ENCODE peak calls at places on chromosomes 3 and 15, in five cellular contexts. N is pancreas, B is SK-N-SH, K is B cell, O is HepG2. L is an unnamed sample.

GRCh38 chr3:79922633-79923032 is 154.8 kb upstream of the ROBO1 start:
- DNase-seq in N (no peak), B (no peak), K (no peak), O (no peak), L (no peak)

GRCh38 chr3:13595001-13595421 is 46.1 kb downstream of the FBLN2 start:
- DNase-seq in N (no peak), B (no peak), K (no peak), O (no peak), L (no peak)

GRCh38 chr15:81274932-81275341 is 49.0 kb downstream of the STARD5 start:
- DNase-seq in N (peak; percentile 84), B (peak; percentile 74), K (peak; percentile 86), O (peak; percentile 63), L (no peak)

GRCh38 chr3:38049358-38050126 is 10.5 kb downstream of the DLEC1 start:
- DNase-seq in N (no peak), B (no peak), K (no peak), O (no peak), L (no peak)

GRCh38 chr3:71078723-71079525 is 504.6 kb downstream of the FOXP1 start:
- DNase-seq in N (no peak), B (no peak), K (no peak), O (no peak), L (no peak)

GRCh38 chr3:100257601-100258000 is 3.2 kb upstream of the TBC1D23 start:
- DNase-seq in N (no peak), B (no peak), K (no peak), O (no peak), L (no peak)

GRCh38 chr3:12997387-12997786 is 75.8 kb downstream of the IQSEC1 start:
- DNase-seq in N (no peak), B (no peak), K (no peak), O (no peak), L (no peak)

GRCh38 chr15:76979331-76979925 is 15.5 kb upstream of the PSTPIP1 start:
- DNase-seq in N (no peak), B (no peak), K (no peak), O (no peak), L (no peak)

DNA sequence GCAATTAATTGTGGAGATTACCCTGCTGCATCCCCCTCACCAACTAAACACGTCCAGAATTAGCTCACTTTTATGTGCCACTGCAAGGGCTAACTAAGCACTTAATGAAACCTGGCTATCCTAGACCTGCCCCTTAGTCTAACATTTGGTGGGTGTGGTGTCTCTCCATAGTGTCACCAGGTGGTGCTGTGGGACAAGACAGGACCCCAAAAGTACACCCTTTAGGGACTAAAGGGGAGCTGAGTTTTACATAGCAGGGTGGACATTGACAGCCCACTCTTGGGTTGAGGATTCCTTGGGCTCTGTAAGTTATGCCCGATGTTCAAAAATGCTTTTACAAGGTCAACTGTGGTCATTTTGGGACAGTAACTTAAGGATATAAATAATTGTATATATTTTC is 5.7 kb downstream of the DUT start:
- DNase-seq in N (no peak), B (peak; percentile 41), K (peak; percentile 17), O (peak; percentile 36), L (no peak)
- TF ChIP-seq CTCF in N (no peak), B (peak; percentile 55), K (peak; percentile 36), O (peak; percentile 72), L (peak; percentile 47)

GRCh38 chr15:61118885-61119284 is 110.2 kb downstream of the RORA start:
- DNase-seq in N (no peak), B (peak; percentile 37), K (no peak), O (no peak), L (no peak)
- TF ChIP-seq CTCF in N (no peak), B (peak; percentile 30), K (no peak), O (peak; percentile 26), L (peak; percentile 34)

GRCh38 chr3:149174901-149175300 is 45.5 kb downstream of the HPS3 start:
- DNase-seq in N (no peak), B (no peak), K (no peak), O (no peak), L (no peak)

GRCh38 chr3:149167898-149168297 is 38.5 kb downstream of the HPS3 start:
- DNase-seq in N (no peak), B (no peak), K (no peak), O (no peak), L (no peak)

DNA sequence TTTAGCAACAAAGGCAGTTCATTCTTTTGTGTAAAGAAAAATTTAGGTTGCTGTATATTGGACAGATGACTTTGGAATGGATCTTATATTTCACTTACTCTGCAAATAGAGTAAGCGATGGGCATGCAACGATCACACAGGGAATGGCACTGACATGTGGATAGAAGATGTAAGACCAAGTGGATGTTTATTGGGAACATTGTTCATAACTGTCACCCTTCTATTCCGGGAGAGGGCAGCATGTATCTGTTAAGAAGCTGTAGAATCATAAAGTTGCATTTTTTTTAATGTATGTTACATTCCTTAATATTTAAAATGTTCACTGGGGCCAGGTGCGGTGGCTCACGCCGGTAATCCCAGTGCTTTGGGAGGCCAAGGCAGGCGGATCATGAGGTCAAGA is 41.2 kb downstream of the HPS3 start:
- DNase-seq in N (no peak), B (no peak), K (no peak), O (no peak), L (no peak)
- TF ChIP-seq CTCF in N (no peak), B (no peak), K (no peak), O (no peak), L (no peak)

GRCh38 chr15:70469182-70469581 is 294.2 kb downstream of the UACA start:
- DNase-seq in N (no peak), B (no peak), K (no peak), O (no peak), L (no peak)

GRCh38 chr15:70469651-70470555 is 293.5 kb downstream of the UACA start:
- DNase-seq in N (no peak), B (no peak), K (no peak), O (no peak), L (no peak)

GRCh38 chr15:70465812-70466211 is 297.5 kb downstream of the UACA start:
- DNase-seq in N (no peak), B (no peak), K (no peak), O (no peak), L (no peak)

GRCh38 chr15:70466305-70466704 is 297.1 kb downstream of the UACA start:
- DNase-seq in N (no peak), B (no peak), K (no peak), O (no peak), L (no peak)

GRCh38 chr15:70466895-70467529 is 296.3 kb downstream of the UACA start:
- DNase-seq in N (no peak), B (peak; percentile 75), K (peak; percentile 65), O (peak; percentile 29), L (no peak)
- TF ChIP-seq CTCF in N (peak; percentile 27), B (peak; percentile 76), K (peak; percentile 71), O (peak; percentile 73), L (peak; percentile 76)

DNA sequence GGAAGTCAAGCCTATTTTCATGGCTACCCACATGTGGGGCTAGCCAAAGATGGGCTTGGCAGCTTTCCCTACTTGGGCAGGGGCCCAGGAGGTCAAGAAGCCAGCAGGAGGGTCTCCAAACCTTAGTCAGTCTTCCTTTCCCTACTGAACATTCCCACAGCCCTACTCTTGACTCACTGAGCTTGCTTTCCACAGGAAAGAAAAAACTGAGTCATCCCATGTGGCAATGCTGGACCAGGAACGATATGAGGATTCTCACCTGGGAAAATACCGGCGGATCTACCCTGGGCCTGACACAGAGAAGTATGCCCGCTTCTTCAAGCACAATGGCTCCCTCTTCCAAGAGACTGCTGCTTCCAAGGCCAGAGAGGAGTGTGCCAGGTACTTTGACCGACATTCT is 3.7 kb upstream of the NGRN start:
- DNase-seq in N (no peak), B (no peak), K (no peak), O (no peak), L (no peak)
- TF ChIP-seq CTCF in N (no peak), B (no peak), K (no peak), O (no peak), L (no peak)

DNA sequence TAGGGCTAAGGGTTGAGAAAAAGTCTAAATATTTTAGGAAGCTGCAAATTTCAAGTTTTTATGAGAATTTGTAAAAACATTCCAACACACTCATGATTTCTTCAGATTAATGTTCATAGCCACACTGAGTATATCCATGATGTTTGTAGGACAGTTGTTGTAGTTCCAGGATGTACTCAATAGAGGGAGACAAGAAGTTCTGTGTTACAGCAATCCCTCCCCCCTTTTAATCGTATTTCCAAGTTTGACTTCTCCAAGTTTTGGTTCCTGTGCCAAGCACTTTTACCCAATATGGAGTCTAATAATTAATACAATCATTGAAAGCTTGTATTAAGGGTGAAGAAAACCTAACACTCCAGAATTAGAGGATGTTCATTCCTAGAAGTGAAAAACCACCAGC is 143.4 kb downstream of the FEZF2 start:
- DNase-seq in N (no peak), B (peak; percentile 40), K (no peak), O (no peak), L (no peak)
- TF ChIP-seq CTCF in N (no peak), B (peak; percentile 45), K (no peak), O (no peak), L (peak; percentile 65)